ENCODE peak calls at places on chromosome X, in four cellular contexts. U is GM12891, V is K562, O is GM12878. C is an unnamed sample.

GRCh38 chrX:154431321-154431720 is 2.8 kb downstream of the ATP6AP1 start:
- DNase-seq in V (no peak), O (no peak), U (no peak), C (peak; percentile 72)

GRCh38 chrX:2848806-2849420 is 20.2 kb downstream of the GYG2 start:
- DNase-seq in O (no peak), U (no peak), V (no peak), C (no peak)

GRCh38 chrX:72201836-72202536 is 20.4 kb downstream of the PIN4 start:
- DNase-seq in U (no peak), V (no peak), O (no peak), C (no peak)

GRCh38 chrX:130173190-130173895 is 1.6 kb downstream of the RAB33A start:
- DNase-seq in V (peak; percentile 86), O (peak; percentile 56), U (no peak), C (peak; percentile 36)

GRCh38 chrX:154648931-154649863 is 4.2 kb downstream of the CTAG2 start:
- DNase-seq in U (no peak), V (no peak), O (no peak), C (no peak)

GRCh38 chrX:37989304-37989703 is 17.0 kb upstream of the SYTL5 start:
- DNase-seq in O (no peak), U (no peak), V (no peak), C (no peak)

GRCh38 chrX:14729058-14729457 is 143.8 kb downstream of the FANCB start:
- DNase-seq in V (no peak), U (no peak), O (no peak), C (no peak)

GRCh38 chrX:131816551-131817136 is 206.5 kb upstream of the STK26 start:
- DNase-seq in U (no peak), V (no peak), O (peak; percentile 90), C (peak; percentile 82)

GRCh38 chrX:20693071-20693470 is 426.4 kb upstream of the RPS6KA3 start:
- DNase-seq in U (no peak), V (no peak), O (no peak), C (no peak)

GRCh38 chrX:77749695-77750094 is 36.3 kb downstream of the ATRX start:
- DNase-seq in V (no peak), U (no peak), O (no peak), C (no peak)

GRCh38 chrX:16638533-16638932 is 11.4 kb upstream of the S100G start:
- DNase-seq in O (no peak), U (no peak), V (no peak), C (no peak)

GRCh38 chrX:28880136-28880535 is 292.9 kb downstream of the IL1RAPL1 start:
- DNase-seq in V (no peak), O (no peak), U (no peak), C (no peak)

GRCh38 chrX:39196192-39197102 is 395.2 kb downstream of the MID1IP1 start:
- DNase-seq in U (peak; percentile 12), V (peak; percentile 37), O (peak; percentile 90), C (peak; percentile 62)
- TF ChIP-seq SPI1 in U (peak; percentile 13), V (no peak), O (peak; percentile 14), C (no peak)

GRCh38 chrX:150649096-150649870 is 43.9 kb upstream of the MTMR1 start:
- DNase-seq in O (no peak), U (no peak), V (no peak), C (no peak)
- TF ChIP-seq SPI1 in O (no peak), U (no peak), V (no peak), C (no peak)

DNA sequence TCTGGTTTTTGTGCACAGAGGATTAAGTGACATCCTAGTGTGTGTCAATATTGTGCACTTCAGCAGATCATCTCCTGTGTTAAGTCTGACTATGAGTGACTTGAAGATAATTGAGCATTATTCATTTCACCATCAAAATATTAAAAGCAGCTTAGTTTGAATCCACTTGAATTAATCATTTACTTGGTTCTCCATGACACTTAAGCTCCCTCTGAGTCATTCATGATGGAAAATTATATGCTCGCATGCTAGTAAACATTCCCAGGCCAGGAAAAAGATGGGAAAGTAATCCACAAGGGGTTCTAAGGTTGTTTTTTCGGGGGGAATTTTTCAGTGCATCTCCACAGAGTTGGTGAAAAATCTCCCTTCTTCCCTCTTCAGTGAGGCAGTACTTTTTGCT is 97.2 kb upstream of the EOLA2 start:
- DNase-seq in O (no peak), V (no peak), U (no peak), C (no peak)
- TF ChIP-seq SPI1 in O (no peak), V (no peak), U (no peak), C (no peak)

GRCh38 chrX:107718156-107718621 is 57.4 kb downstream of the TSC22D3 start:
- DNase-seq in U (no peak), V (peak; percentile 68), O (no peak), C (peak; percentile 69)
- TF ChIP-seq SPI1 in U (no peak), V (no peak), O (no peak), C (no peak)

C was measured in HL-60.